ENCODE peak calls at places on chromosomes 5 and 9, in seven cellular contexts. One of them, this sample, is unnamed.

GRCh38 chr9:127283917-127284316 is 19.3 kb downstream of the GARNL3 start:
- DNase-seq in A549: peak
- DNase-seq in heart left ventricle: no peak
- DNase-seq in GM23338: peak
- DNase-seq in GM13976: no peak
- DNase-seq in AG04450: no peak
- DNase-seq in fibroblast of lung: peak
- DNase-seq in this sample: peak

GRCh38 chr5:139926797-139927503 is 116.1 kb downstream of the NRG2 start:
- DNase-seq in A549: no peak
- DNase-seq in heart left ventricle: no peak
- DNase-seq in GM23338: no peak
- DNase-seq in GM13976: no peak
- DNase-seq in AG04450: no peak
- DNase-seq in fibroblast of lung: no peak
- DNase-seq in this sample: no peak

GRCh38 chr5:72767289-72768010 is 49.0 kb upstream of the TNPO1 start:
- DNase-seq in A549: peak
- DNase-seq in heart left ventricle: no peak
- DNase-seq in GM23338: peak
- DNase-seq in GM13976: no peak
- DNase-seq in AG04450: no peak
- DNase-seq in fibroblast of lung: no peak
- DNase-seq in this sample: no peak

GRCh38 chr5:180628211-180628610 is 21.2 kb downstream of the FLT4 start:
- DNase-seq in A549: no peak
- DNase-seq in heart left ventricle: no peak
- DNase-seq in GM23338: no peak
- DNase-seq in GM13976: no peak
- DNase-seq in AG04450: no peak
- DNase-seq in fibroblast of lung: no peak
- DNase-seq in this sample: no peak

GRCh38 chr9:3473402-3473801 is 52.4 kb downstream of the RFX3 start:
- DNase-seq in A549: no peak
- DNase-seq in heart left ventricle: no peak
- DNase-seq in GM23338: no peak
- DNase-seq in GM13976: peak
- DNase-seq in AG04450: no peak
- DNase-seq in fibroblast of lung: no peak
- DNase-seq in this sample: no peak

GRCh38 chr9:114849450-114849849 is 43.6 kb upstream of the TNFSF15 start:
- DNase-seq in A549: no peak
- DNase-seq in heart left ventricle: no peak
- DNase-seq in GM23338: no peak
- DNase-seq in GM13976: no peak
- DNase-seq in AG04450: no peak
- DNase-seq in fibroblast of lung: peak
- DNase-seq in this sample: no peak

GRCh38 chr9:107784235-107784958 is 294.8 kb upstream of the KLF4 start:
- DNase-seq in A549: no peak
- DNase-seq in heart left ventricle: peak
- DNase-seq in GM23338: no peak
- DNase-seq in GM13976: no peak
- DNase-seq in AG04450: peak
- DNase-seq in fibroblast of lung: peak
- DNase-seq in this sample: peak

GRCh38 chr5:86814907-86815306 is 197.2 kb downstream of the COX7C start:
- DNase-seq in A549: no peak
- DNase-seq in heart left ventricle: no peak
- DNase-seq in GM23338: no peak
- DNase-seq in GM13976: no peak
- DNase-seq in AG04450: no peak
- DNase-seq in fibroblast of lung: no peak
- DNase-seq in this sample: no peak

GRCh38 chr5:134647750-134648424 is 698 bp upstream of the SEC24A start:
- DNase-seq in A549: no peak
- DNase-seq in heart left ventricle: no peak
- DNase-seq in GM23338: peak
- DNase-seq in GM13976: peak
- DNase-seq in AG04450: no peak
- DNase-seq in fibroblast of lung: peak
- DNase-seq in this sample: peak

GRCh38 chr5:1850324-1851154 is 32.2 kb downstream of the IRX4 start:
- DNase-seq in A549: no peak
- DNase-seq in heart left ventricle: no peak
- DNase-seq in GM23338: peak
- DNase-seq in GM13976: no peak
- DNase-seq in AG04450: no peak
- DNase-seq in fibroblast of lung: no peak
- DNase-seq in this sample: no peak

GRCh38 chr9:4678679-4679267 is 596 bp upstream of the CDC37L1 start:
- DNase-seq in A549: no peak
- DNase-seq in heart left ventricle: peak
- DNase-seq in GM23338: peak
- DNase-seq in GM13976: no peak
- DNase-seq in AG04450: no peak
- DNase-seq in fibroblast of lung: peak
- DNase-seq in this sample: no peak

DNA sequence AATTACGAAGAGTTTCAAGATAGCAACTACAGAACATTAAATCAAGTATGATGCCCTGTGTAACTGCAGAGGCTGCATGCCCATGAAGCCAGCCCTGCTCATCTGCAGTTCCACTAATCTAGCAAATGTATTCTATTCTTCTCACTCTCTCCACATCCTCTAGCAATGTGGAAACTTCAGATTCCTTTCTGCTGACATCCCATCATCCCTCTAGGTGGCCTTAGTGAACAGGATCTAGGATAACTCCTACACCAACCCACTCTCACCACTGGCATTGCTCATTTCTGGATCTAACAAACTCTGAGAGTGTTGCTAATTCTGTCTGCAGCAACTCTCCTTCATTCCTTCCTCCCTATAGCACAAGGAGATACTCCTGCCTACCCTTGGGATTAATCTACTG is 80.8 kb downstream of the FAM81B start:
- DNase-seq in A549: no peak
- DNase-seq in heart left ventricle: no peak
- DNase-seq in GM23338: peak
- DNase-seq in GM13976: no peak
- DNase-seq in AG04450: no peak
- DNase-seq in fibroblast of lung: peak
- DNase-seq in this sample: peak
- TF ChIP-seq CTCF in A549: no peak
- TF ChIP-seq CTCF in heart left ventricle: no peak
- TF ChIP-seq CTCF in GM23338: peak
- TF ChIP-seq CTCF in GM13976: no peak
- TF ChIP-seq CTCF in AG04450: no peak
- TF ChIP-seq CTCF in fibroblast of lung: no peak
- TF ChIP-seq CTCF in this sample: peak

DNA sequence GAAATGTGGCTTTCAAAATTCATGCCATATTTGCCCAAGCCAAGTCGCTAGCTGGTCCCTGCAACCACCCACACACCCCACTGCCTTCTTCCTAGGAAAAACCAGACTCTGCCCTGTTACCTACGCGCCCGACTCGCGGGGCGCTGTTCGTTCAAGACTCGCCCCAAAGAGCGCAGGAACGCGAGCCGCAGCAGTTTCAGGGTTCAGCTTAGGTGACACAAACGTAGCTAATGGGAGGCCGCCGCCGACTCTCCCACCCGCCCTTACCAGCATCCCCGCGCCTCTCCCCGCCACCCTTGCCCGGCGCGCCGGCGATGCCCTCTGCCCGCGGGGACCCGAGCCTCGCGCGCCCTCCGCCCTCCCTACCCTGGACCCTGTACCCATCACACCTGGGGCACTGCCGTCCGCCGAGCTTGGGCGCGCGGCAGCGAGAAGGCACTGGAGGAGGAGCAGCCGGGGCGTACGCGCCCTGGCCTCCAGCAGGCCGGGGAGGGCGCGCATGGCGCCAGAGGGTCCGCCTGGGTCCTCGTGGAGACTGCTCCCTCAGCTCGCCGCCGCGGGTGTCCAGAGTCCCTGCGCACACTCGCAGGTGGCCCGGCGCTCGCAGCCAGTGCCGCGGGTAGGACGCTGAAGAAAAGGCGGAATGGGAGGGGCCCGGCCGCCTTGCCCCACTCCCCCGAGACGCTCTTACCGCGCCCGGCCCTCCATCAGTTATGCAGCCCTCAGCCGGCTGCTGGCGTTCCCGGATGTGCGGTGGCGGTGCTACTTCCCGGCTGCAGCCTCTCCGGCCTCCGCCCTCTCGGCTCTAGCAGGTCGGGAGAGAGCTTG is at the start of gene EMB:
- DNase-seq in A549: peak
- DNase-seq in heart left ventricle: peak
- DNase-seq in GM23338: peak
- DNase-seq in GM13976: peak
- DNase-seq in AG04450: no peak
- DNase-seq in fibroblast of lung: peak
- DNase-seq in this sample: no peak
- TF ChIP-seq CTCF in A549: peak
- TF ChIP-seq CTCF in heart left ventricle: peak
- TF ChIP-seq CTCF in GM23338: peak
- TF ChIP-seq CTCF in GM13976: peak
- TF ChIP-seq CTCF in AG04450: no peak
- TF ChIP-seq CTCF in fibroblast of lung: no peak
- TF ChIP-seq CTCF in this sample: no peak

DNA sequence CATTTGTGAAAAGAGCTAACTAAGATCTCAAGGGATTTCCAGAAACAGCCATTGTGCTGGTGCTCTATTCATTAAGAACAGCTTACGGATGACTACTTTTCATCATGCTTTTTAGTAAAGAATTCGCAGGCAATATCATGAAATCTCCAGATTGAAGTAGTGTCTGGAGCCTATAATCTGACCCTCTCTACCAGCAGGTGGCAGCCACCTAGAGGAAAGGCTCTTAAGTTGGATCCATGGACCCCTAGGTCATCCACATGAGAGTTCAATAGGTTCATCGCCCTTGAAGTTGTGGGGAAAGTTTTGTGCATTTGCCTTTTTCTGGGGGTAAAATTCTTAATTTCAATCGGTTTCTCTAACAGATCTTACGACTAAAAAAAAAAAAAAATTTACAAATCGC is 82.3 kb downstream of the SLC1A3 start:
- DNase-seq in A549: peak
- DNase-seq in heart left ventricle: no peak
- DNase-seq in GM23338: peak
- DNase-seq in GM13976: no peak
- DNase-seq in AG04450: no peak
- DNase-seq in fibroblast of lung: no peak
- DNase-seq in this sample: no peak
- TF ChIP-seq CTCF in A549: peak
- TF ChIP-seq CTCF in heart left ventricle: peak
- TF ChIP-seq CTCF in GM23338: peak
- TF ChIP-seq CTCF in GM13976: no peak
- TF ChIP-seq CTCF in AG04450: peak
- TF ChIP-seq CTCF in fibroblast of lung: peak
- TF ChIP-seq CTCF in this sample: peak

GRCh38 chr9:108913391-108913790 is 20.5 kb downstream of the ELP1 start:
- DNase-seq in A549: no peak
- DNase-seq in heart left ventricle: no peak
- DNase-seq in GM23338: no peak
- DNase-seq in GM13976: no peak
- DNase-seq in AG04450: no peak
- DNase-seq in fibroblast of lung: no peak
- DNase-seq in this sample: no peak
- TF ChIP-seq CTCF in A549: no peak
- TF ChIP-seq CTCF in heart left ventricle: no peak
- TF ChIP-seq CTCF in GM23338: no peak
- TF ChIP-seq CTCF in GM13976: no peak
- TF ChIP-seq CTCF in AG04450: no peak
- TF ChIP-seq CTCF in fibroblast of lung: no peak
- TF ChIP-seq CTCF in this sample: no peak

DNA sequence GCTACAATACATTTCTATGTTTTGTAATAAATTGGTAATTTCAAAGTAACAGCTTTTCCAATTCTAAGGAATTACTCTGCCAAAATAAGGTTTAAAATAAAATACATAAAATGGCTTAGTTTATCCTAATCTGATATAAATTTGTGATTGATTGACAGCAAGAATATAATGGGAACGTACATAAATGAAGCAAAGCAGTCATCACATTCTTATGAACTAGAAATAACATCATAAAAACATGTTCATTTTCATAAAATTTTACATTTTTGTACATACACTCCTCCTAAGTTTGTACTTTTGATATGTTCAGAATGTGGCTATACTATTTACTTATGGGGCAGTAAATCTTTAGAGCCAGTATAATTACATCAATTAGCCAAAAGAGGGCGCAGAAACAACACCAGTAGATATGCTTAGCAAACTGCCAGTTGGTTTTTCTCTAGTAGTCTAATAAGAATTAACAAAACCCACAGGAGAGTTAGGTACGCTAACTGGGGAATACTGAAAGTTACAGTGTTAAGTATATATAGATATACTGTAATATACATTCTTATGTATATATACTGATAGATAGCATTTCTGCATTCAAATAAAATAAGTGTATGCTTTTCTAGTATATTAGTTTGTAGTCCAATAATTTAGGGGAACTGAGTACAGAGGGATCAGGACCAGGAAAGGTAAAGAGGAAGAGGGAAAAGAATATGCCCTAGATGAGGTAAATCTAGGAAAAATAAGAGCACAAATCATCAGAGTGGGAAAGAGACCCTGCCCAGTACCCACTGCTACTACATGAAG is 76.8 kb downstream of the ZDHHC21 start:
- DNase-seq in A549: peak
- DNase-seq in heart left ventricle: no peak
- DNase-seq in GM23338: peak
- DNase-seq in GM13976: no peak
- DNase-seq in AG04450: peak
- DNase-seq in fibroblast of lung: peak
- DNase-seq in this sample: peak
- TF ChIP-seq CTCF in A549: peak
- TF ChIP-seq CTCF in heart left ventricle: peak
- TF ChIP-seq CTCF in GM23338: peak
- TF ChIP-seq CTCF in GM13976: peak
- TF ChIP-seq CTCF in AG04450: peak
- TF ChIP-seq CTCF in fibroblast of lung: peak
- TF ChIP-seq CTCF in this sample: peak

DNA sequence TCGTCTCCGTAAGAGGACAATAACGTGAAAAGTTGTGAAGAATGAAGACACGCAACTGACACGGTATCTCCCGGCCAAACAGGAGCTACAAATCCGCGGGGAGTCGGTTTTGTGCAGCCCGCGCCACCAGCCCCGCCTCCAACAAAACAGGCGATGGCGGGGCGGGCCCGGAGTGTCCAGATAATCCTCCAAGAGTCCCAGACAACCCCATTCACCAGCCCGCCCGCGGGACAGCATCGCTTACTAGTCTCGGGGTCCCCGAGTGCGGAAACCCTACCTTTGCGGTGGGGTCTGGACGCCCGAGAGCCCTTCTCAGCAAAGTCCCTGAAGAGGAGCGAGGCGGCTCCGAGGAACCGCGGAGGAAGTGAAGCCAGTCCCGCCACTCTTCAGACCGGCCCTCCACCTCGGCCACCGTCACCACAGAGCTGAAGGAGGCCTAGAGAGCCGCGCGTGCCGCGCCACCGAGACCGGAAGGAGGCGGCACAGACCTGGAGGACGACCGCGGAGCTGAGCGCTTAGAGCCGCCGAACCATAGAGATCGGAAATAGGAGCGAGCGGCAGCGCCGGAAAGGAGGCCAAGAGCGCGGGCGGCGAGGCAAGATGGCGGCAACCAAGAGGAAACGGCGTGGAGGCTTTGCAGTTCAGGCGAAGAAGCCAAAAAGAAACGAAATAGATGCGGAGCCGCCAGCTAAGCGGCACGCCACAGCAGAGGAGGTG is at the start of the genes BRIX1 and RAD1:
- DNase-seq in A549: peak
- DNase-seq in heart left ventricle: peak
- DNase-seq in GM23338: peak
- DNase-seq in GM13976: peak
- DNase-seq in AG04450: peak
- DNase-seq in fibroblast of lung: peak
- DNase-seq in this sample: peak
- TF ChIP-seq CTCF in A549: no peak
- TF ChIP-seq CTCF in heart left ventricle: peak
- TF ChIP-seq CTCF in GM23338: peak
- TF ChIP-seq CTCF in GM13976: peak
- TF ChIP-seq CTCF in AG04450: no peak
- TF ChIP-seq CTCF in fibroblast of lung: peak
- TF ChIP-seq CTCF in this sample: peak